ENCODE peak calls at places on chromosome 10, in six cellular contexts. One of them, this sample, is unnamed.

GRCh38 chr10:125205431-125205830 is 45.1 kb upstream of the CTBP2 start:
- DNase-seq in pancreas: no peak
- DNase-seq in breast epithelium: no peak
- DNase-seq in AG04450: no peak
- DNase-seq in cardiac muscle cell: no peak
- DNase-seq in body of pancreas: no peak
- DNase-seq in this sample: no peak

GRCh38 chr10:17409170-17409733 is 45.1 kb downstream of the ST8SIA6 start:
- DNase-seq in cardiac muscle cell: peak
- DNase-seq in breast epithelium: no peak
- DNase-seq in body of pancreas: no peak
- DNase-seq in AG04450: no peak
- DNase-seq in pancreas: no peak
- DNase-seq in this sample: peak

GRCh38 chr10:74208081-74208480 is 57.1 kb downstream of the ADK start:
- DNase-seq in body of pancreas: peak
- DNase-seq in pancreas: peak
- DNase-seq in AG04450: no peak
- DNase-seq in cardiac muscle cell: no peak
- DNase-seq in breast epithelium: no peak
- DNase-seq in this sample: no peak

GRCh38 chr10:23694446-23694920 is 255.6 kb downstream of the OTUD1 start:
- DNase-seq in body of pancreas: no peak
- DNase-seq in breast epithelium: no peak
- DNase-seq in pancreas: no peak
- DNase-seq in cardiac muscle cell: no peak
- DNase-seq in AG04450: no peak
- DNase-seq in this sample: no peak

GRCh38 chr10:101006593-101007098 is 7.0 kb downstream of the LZTS2 start:
- DNase-seq in pancreas: no peak
- DNase-seq in breast epithelium: no peak
- DNase-seq in body of pancreas: no peak
- DNase-seq in cardiac muscle cell: no peak
- DNase-seq in AG04450: no peak
- DNase-seq in this sample: peak

GRCh38 chr10:55629792-55630490 is 731.1 kb downstream of the ZWINT start:
- DNase-seq in cardiac muscle cell: peak
- DNase-seq in body of pancreas: peak
- DNase-seq in pancreas: peak
- DNase-seq in breast epithelium: peak
- DNase-seq in AG04450: no peak
- DNase-seq in this sample: peak

GRCh38 chr10:18681971-18682403 is 22.8 kb downstream of the ARL5B start:
- DNase-seq in AG04450: no peak
- DNase-seq in pancreas: no peak
- DNase-seq in body of pancreas: no peak
- DNase-seq in cardiac muscle cell: peak
- DNase-seq in breast epithelium: no peak
- DNase-seq in this sample: no peak

GRCh38 chr10:72455889-72456588 is 101.3 kb upstream of the DNAJB12 start:
- DNase-seq in AG04450: no peak
- DNase-seq in breast epithelium: no peak
- DNase-seq in pancreas: no peak
- DNase-seq in cardiac muscle cell: peak
- DNase-seq in body of pancreas: no peak
- DNase-seq in this sample: no peak

GRCh38 chr10:69650589-69651261 is 20.7 kb downstream of the FAM241B start:
- DNase-seq in AG04450: no peak
- DNase-seq in body of pancreas: no peak
- DNase-seq in breast epithelium: no peak
- DNase-seq in cardiac muscle cell: no peak
- DNase-seq in pancreas: no peak
- DNase-seq in this sample: no peak

GRCh38 chr10:124680675-124681074 is 63.5 kb downstream of the FAM53B start:
- DNase-seq in body of pancreas: no peak
- DNase-seq in breast epithelium: no peak
- DNase-seq in AG04450: no peak
- DNase-seq in pancreas: peak
- DNase-seq in cardiac muscle cell: peak
- DNase-seq in this sample: no peak

GRCh38 chr10:71286521-71287294 is 32.4 kb upstream of the SLC29A3 start:
- DNase-seq in body of pancreas: no peak
- DNase-seq in AG04450: no peak
- DNase-seq in breast epithelium: no peak
- DNase-seq in pancreas: no peak
- DNase-seq in cardiac muscle cell: no peak
- DNase-seq in this sample: no peak

GRCh38 chr10:73576178-73576889 is 14.8 kb downstream of the USP54 start:
- DNase-seq in body of pancreas: peak
- DNase-seq in pancreas: peak
- DNase-seq in AG04450: peak
- DNase-seq in cardiac muscle cell: peak
- DNase-seq in breast epithelium: no peak
- DNase-seq in this sample: no peak

GRCh38 chr10:120272350-120272749 is 184.7 kb upstream of the PLPP4 start:
- DNase-seq in cardiac muscle cell: no peak
- DNase-seq in AG04450: no peak
- DNase-seq in pancreas: no peak
- DNase-seq in body of pancreas: no peak
- DNase-seq in breast epithelium: no peak
- DNase-seq in this sample: no peak

GRCh38 chr10:109358325-109358724 is 565.0 kb downstream of the XPNPEP1 start:
- DNase-seq in pancreas: no peak
- DNase-seq in cardiac muscle cell: no peak
- DNase-seq in breast epithelium: no peak
- DNase-seq in AG04450: no peak
- DNase-seq in body of pancreas: no peak
- DNase-seq in this sample: no peak

GRCh38 chr10:19707376-19707775 is 108.9 kb upstream of the PLXDC2 start:
- DNase-seq in body of pancreas: no peak
- DNase-seq in pancreas: no peak
- DNase-seq in breast epithelium: no peak
- DNase-seq in AG04450: no peak
- DNase-seq in cardiac muscle cell: no peak
- DNase-seq in this sample: no peak

GRCh38 chr10:17984056-17984455 is 32.3 kb downstream of the SLC39A12 start:
- DNase-seq in cardiac muscle cell: peak
- DNase-seq in breast epithelium: no peak
- DNase-seq in body of pancreas: no peak
- DNase-seq in pancreas: no peak
- DNase-seq in AG04450: no peak
- DNase-seq in this sample: peak

GRCh38 chr10:131173484-131174210 is 137.9 kb downstream of the TCERG1L start:
- DNase-seq in pancreas: no peak
- DNase-seq in body of pancreas: no peak
- DNase-seq in cardiac muscle cell: no peak
- DNase-seq in AG04450: no peak
- DNase-seq in breast epithelium: no peak
- DNase-seq in this sample: no peak

GRCh38 chr10:58220769-58221448 is 46.8 kb downstream of the IPMK start:
- DNase-seq in body of pancreas: no peak
- DNase-seq in pancreas: no peak
- DNase-seq in cardiac muscle cell: peak
- DNase-seq in breast epithelium: no peak
- DNase-seq in AG04450: peak
- DNase-seq in this sample: no peak

GRCh38 chr10:33509231-33509871 is 174.9 kb upstream of the NRP1 start:
- DNase-seq in body of pancreas: peak
- DNase-seq in breast epithelium: peak
- DNase-seq in cardiac muscle cell: peak
- DNase-seq in pancreas: peak
- DNase-seq in AG04450: no peak
- DNase-seq in this sample: no peak

GRCh38 chr10:44457259-44457658 is 72.4 kb upstream of the CXCL12 start:
- DNase-seq in AG04450: no peak
- DNase-seq in pancreas: no peak
- DNase-seq in body of pancreas: no peak
- DNase-seq in breast epithelium: no peak
- DNase-seq in cardiac muscle cell: no peak
- DNase-seq in this sample: no peak

GRCh38 chr10:44459677-44460076 is 74.8 kb upstream of the CXCL12 start:
- DNase-seq in body of pancreas: no peak
- DNase-seq in AG04450: no peak
- DNase-seq in cardiac muscle cell: no peak
- DNase-seq in breast epithelium: no peak
- DNase-seq in pancreas: no peak
- DNase-seq in this sample: no peak

GRCh38 chr10:44462338-44462914 is 77.5 kb upstream of the CXCL12 start:
- DNase-seq in AG04450: no peak
- DNase-seq in breast epithelium: no peak
- DNase-seq in cardiac muscle cell: no peak
- DNase-seq in pancreas: no peak
- DNase-seq in body of pancreas: no peak
- DNase-seq in this sample: no peak

GRCh38 chr10:44460499-44460898 is 75.6 kb upstream of the CXCL12 start:
- DNase-seq in breast epithelium: no peak
- DNase-seq in cardiac muscle cell: peak
- DNase-seq in AG04450: no peak
- DNase-seq in body of pancreas: no peak
- DNase-seq in pancreas: no peak
- DNase-seq in this sample: no peak

GRCh38 chr10:44458671-44459403 is 73.9 kb upstream of the CXCL12 start:
- DNase-seq in pancreas: no peak
- DNase-seq in AG04450: no peak
- DNase-seq in body of pancreas: no peak
- DNase-seq in cardiac muscle cell: no peak
- DNase-seq in breast epithelium: no peak
- DNase-seq in this sample: no peak
- H3K27ac ChIP-seq in pancreas: no peak
- H3K27ac ChIP-seq in AG04450: no peak
- H3K27ac ChIP-seq in body of pancreas: no peak
- H3K27ac ChIP-seq in cardiac muscle cell: no peak
- H3K27ac ChIP-seq in breast epithelium: no peak
- H3K27ac ChIP-seq in this sample: no peak

GRCh38 chr10:86953747-86954680 is 3.4 kb downstream of the MMRN2 start:
- DNase-seq in pancreas: no peak
- DNase-seq in body of pancreas: no peak
- DNase-seq in cardiac muscle cell: peak
- DNase-seq in breast epithelium: no peak
- DNase-seq in AG04450: no peak
- DNase-seq in this sample: no peak

GRCh38 chr10:86954681-86955500 is 2.5 kb downstream of the MMRN2 start:
- DNase-seq in pancreas: no peak
- DNase-seq in body of pancreas: no peak
- DNase-seq in AG04450: no peak
- DNase-seq in cardiac muscle cell: no peak
- DNase-seq in breast epithelium: no peak
- DNase-seq in this sample: no peak

GRCh38 chr10:86956841-86957448 is 470 bp downstream of the MMRN2 start:
- DNase-seq in pancreas: no peak
- DNase-seq in AG04450: no peak
- DNase-seq in breast epithelium: no peak
- DNase-seq in body of pancreas: no peak
- DNase-seq in cardiac muscle cell: no peak
- DNase-seq in this sample: no peak

GRCh38 chr10:86956195-86956840 is 1.1 kb downstream of the MMRN2 start:
- DNase-seq in AG04450: no peak
- DNase-seq in pancreas: no peak
- DNase-seq in breast epithelium: no peak
- DNase-seq in cardiac muscle cell: no peak
- DNase-seq in body of pancreas: no peak
- DNase-seq in this sample: no peak

GRCh38 chr10:86955501-86956194 is 1.8 kb downstream of the MMRN2 start:
- DNase-seq in body of pancreas: no peak
- DNase-seq in AG04450: no peak
- DNase-seq in cardiac muscle cell: no peak
- DNase-seq in pancreas: no peak
- DNase-seq in breast epithelium: no peak
- DNase-seq in this sample: no peak
- H3K27ac ChIP-seq in body of pancreas: no peak
- H3K27ac ChIP-seq in AG04450: no peak
- H3K27ac ChIP-seq in cardiac muscle cell: peak
- H3K27ac ChIP-seq in pancreas: no peak
- H3K27ac ChIP-seq in breast epithelium: peak
- H3K27ac ChIP-seq in this sample: no peak

GRCh38 chr10:380313-380955 is 245.2 kb downstream of the ZMYND11 start:
- DNase-seq in breast epithelium: no peak
- DNase-seq in cardiac muscle cell: peak
- DNase-seq in AG04450: no peak
- DNase-seq in pancreas: no peak
- DNase-seq in body of pancreas: no peak
- DNase-seq in this sample: no peak

GRCh38 chr10:378230-378929 is 243.1 kb downstream of the ZMYND11 start:
- DNase-seq in breast epithelium: no peak
- DNase-seq in AG04450: no peak
- DNase-seq in cardiac muscle cell: no peak
- DNase-seq in pancreas: no peak
- DNase-seq in body of pancreas: no peak
- DNase-seq in this sample: no peak

GRCh38 chr10:381805-382204 is 246.6 kb downstream of the ZMYND11 start:
- DNase-seq in cardiac muscle cell: no peak
- DNase-seq in breast epithelium: no peak
- DNase-seq in body of pancreas: no peak
- DNase-seq in AG04450: no peak
- DNase-seq in pancreas: no peak
- DNase-seq in this sample: peak

GRCh38 chr10:378930-379704 is 243.9 kb downstream of the ZMYND11 start:
- DNase-seq in breast epithelium: no peak
- DNase-seq in cardiac muscle cell: no peak
- DNase-seq in body of pancreas: no peak
- DNase-seq in pancreas: no peak
- DNase-seq in AG04450: no peak
- DNase-seq in this sample: no peak

DNA sequence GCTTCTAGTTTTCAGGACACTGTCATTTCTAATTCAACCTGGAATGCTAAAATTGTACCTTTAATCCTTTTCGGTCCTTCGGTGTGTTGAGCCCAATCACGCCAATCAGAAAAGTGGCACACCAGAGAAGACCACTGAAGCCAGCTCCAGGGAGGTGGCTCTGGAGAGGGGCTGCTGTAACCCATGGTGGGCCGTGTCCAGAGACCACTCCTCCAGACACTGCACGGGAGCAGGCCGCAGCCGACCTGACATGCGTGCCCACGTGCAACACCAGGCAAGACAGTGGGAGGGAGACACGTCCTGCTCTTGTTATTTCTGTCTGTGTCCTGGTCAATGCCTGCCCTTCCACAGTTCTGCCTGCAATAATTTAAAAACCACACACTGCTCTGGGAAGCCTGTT is 246.1 kb downstream of the ZMYND11 start:
- DNase-seq in AG04450: no peak
- DNase-seq in cardiac muscle cell: no peak
- DNase-seq in pancreas: no peak
- DNase-seq in breast epithelium: no peak
- DNase-seq in body of pancreas: no peak
- DNase-seq in this sample: no peak
- H3K27ac ChIP-seq in AG04450: no peak
- H3K27ac ChIP-seq in cardiac muscle cell: no peak
- H3K27ac ChIP-seq in pancreas: no peak
- H3K27ac ChIP-seq in breast epithelium: no peak
- H3K27ac ChIP-seq in body of pancreas: no peak
- H3K27ac ChIP-seq in this sample: no peak

DNA sequence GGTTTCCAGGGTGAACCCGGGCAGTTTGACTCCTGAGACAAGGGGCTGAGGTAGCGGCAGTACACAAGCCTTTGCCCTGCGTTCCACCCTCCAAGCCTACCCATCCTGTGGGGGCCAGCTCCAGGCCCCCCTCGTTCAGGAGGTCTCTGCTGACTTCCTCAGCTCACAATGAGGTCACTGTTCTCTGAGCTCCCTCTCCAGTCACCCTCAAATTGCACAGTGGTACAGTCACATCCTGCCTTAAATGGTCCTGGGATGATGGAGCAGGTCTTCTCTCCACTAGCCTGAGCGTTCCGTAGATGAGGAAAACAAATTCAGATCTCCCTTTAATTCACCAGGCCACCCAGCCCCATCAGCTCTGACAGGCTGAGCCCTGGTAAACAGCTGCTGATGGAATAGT is 90.2 kb downstream of the SH3PXD2A start:
- DNase-seq in AG04450: no peak
- DNase-seq in breast epithelium: no peak
- DNase-seq in body of pancreas: no peak
- DNase-seq in cardiac muscle cell: no peak
- DNase-seq in pancreas: no peak
- DNase-seq in this sample: no peak
- H3K27ac ChIP-seq in AG04450: peak
- H3K27ac ChIP-seq in breast epithelium: no peak
- H3K27ac ChIP-seq in body of pancreas: no peak
- H3K27ac ChIP-seq in cardiac muscle cell: no peak
- H3K27ac ChIP-seq in pancreas: no peak
- H3K27ac ChIP-seq in this sample: no peak